ENCODE peak calls at places on chromosomes 2 and 18, in seven cellular contexts. One of them, this sample, is unnamed.
A peak's percentile ranks its signal among the peaks of the same experiment; 100 is the strongest.

GRCh38 chr18:41324934-41325333 is 630.1 kb upstream of the PIK3C3 start:
- DNase-seq in epithelial cell of esophagus: peak; percentile 90
- DNase-seq in fibroblast of lung: peak; percentile 69
- DNase-seq in upper lobe of right lung: no peak
- DNase-seq in Peyer's patch: no peak
- DNase-seq in PC-9: no peak
- DNase-seq in cardiac muscle cell: no peak
- DNase-seq in this sample: no peak

GRCh38 chr18:43442571-43442970 is 165.3 kb upstream of the SYT4 start:
- DNase-seq in fibroblast of lung: no peak
- DNase-seq in Peyer's patch: no peak
- DNase-seq in upper lobe of right lung: no peak
- DNase-seq in epithelial cell of esophagus: peak; percentile 0
- DNase-seq in PC-9: no peak
- DNase-seq in cardiac muscle cell: no peak
- DNase-seq in this sample: no peak

GRCh38 chr2:8462899-8463648 is 218.8 kb upstream of the ID2 start:
- DNase-seq in Peyer's patch: peak; percentile 43
- DNase-seq in cardiac muscle cell: no peak
- DNase-seq in PC-9: no peak
- DNase-seq in epithelial cell of esophagus: no peak
- DNase-seq in upper lobe of right lung: no peak
- DNase-seq in fibroblast of lung: no peak
- DNase-seq in this sample: no peak

GRCh38 chr2:53424902-53425301 is 342.7 kb upstream of the CHAC2 start:
- DNase-seq in upper lobe of right lung: no peak
- DNase-seq in Peyer's patch: no peak
- DNase-seq in PC-9: no peak
- DNase-seq in fibroblast of lung: no peak
- DNase-seq in cardiac muscle cell: no peak
- DNase-seq in epithelial cell of esophagus: no peak
- DNase-seq in this sample: no peak

GRCh38 chr2:109287838-109288237 is 158.8 kb downstream of the SH3RF3 start:
- DNase-seq in PC-9: no peak
- DNase-seq in upper lobe of right lung: no peak
- DNase-seq in cardiac muscle cell: no peak
- DNase-seq in fibroblast of lung: no peak
- DNase-seq in epithelial cell of esophagus: no peak
- DNase-seq in Peyer's patch: no peak
- DNase-seq in this sample: no peak

GRCh38 chr2:50443868-50444267 is 588.1 kb downstream of the NRXN1 start:
- DNase-seq in cardiac muscle cell: no peak
- DNase-seq in Peyer's patch: no peak
- DNase-seq in PC-9: no peak
- DNase-seq in fibroblast of lung: no peak
- DNase-seq in upper lobe of right lung: no peak
- DNase-seq in epithelial cell of esophagus: no peak
- DNase-seq in this sample: no peak

GRCh38 chr2:147577323-147578014 is 267.4 kb upstream of the ACVR2A start:
- DNase-seq in epithelial cell of esophagus: no peak
- DNase-seq in PC-9: no peak
- DNase-seq in cardiac muscle cell: no peak
- DNase-seq in fibroblast of lung: no peak
- DNase-seq in upper lobe of right lung: no peak
- DNase-seq in Peyer's patch: no peak
- DNase-seq in this sample: no peak

GRCh38 chr2:74206180-74206688 is 7.8 kb downstream of the MTHFD2 start:
- DNase-seq in PC-9: peak; percentile 54
- DNase-seq in cardiac muscle cell: no peak
- DNase-seq in epithelial cell of esophagus: peak; percentile 62
- DNase-seq in fibroblast of lung: peak; percentile 38
- DNase-seq in Peyer's patch: peak; percentile 74
- DNase-seq in upper lobe of right lung: no peak
- DNase-seq in this sample: no peak

GRCh38 chr2:53903011-53903410 is 43.2 kb upstream of the GPR75 start:
- DNase-seq in epithelial cell of esophagus: no peak
- DNase-seq in PC-9: no peak
- DNase-seq in Peyer's patch: no peak
- DNase-seq in fibroblast of lung: no peak
- DNase-seq in cardiac muscle cell: no peak
- DNase-seq in upper lobe of right lung: no peak
- DNase-seq in this sample: no peak

GRCh38 chr2:38444247-38444646 is 67.2 kb upstream of the ATL2 start:
- DNase-seq in fibroblast of lung: peak; percentile 80
- DNase-seq in Peyer's patch: no peak
- DNase-seq in cardiac muscle cell: no peak
- DNase-seq in PC-9: peak; percentile 77
- DNase-seq in epithelial cell of esophagus: peak; percentile 93
- DNase-seq in upper lobe of right lung: no peak
- DNase-seq in this sample: no peak

GRCh38 chr2:38448692-38449405 is 71.8 kb upstream of the ATL2 start:
- DNase-seq in cardiac muscle cell: no peak
- DNase-seq in upper lobe of right lung: no peak
- DNase-seq in epithelial cell of esophagus: peak; percentile 80
- DNase-seq in Peyer's patch: no peak
- DNase-seq in PC-9: no peak
- DNase-seq in fibroblast of lung: no peak
- DNase-seq in this sample: no peak

GRCh38 chr2:38443021-38443541 is 66.0 kb upstream of the ATL2 start:
- DNase-seq in epithelial cell of esophagus: peak; percentile 74
- DNase-seq in cardiac muscle cell: no peak
- DNase-seq in Peyer's patch: no peak
- DNase-seq in fibroblast of lung: peak; percentile 87
- DNase-seq in upper lobe of right lung: no peak
- DNase-seq in PC-9: peak; percentile 95
- DNase-seq in this sample: no peak

GRCh38 chr2:38446972-38447561 is 70.0 kb upstream of the ATL2 start:
- DNase-seq in PC-9: no peak
- DNase-seq in cardiac muscle cell: no peak
- DNase-seq in fibroblast of lung: no peak
- DNase-seq in upper lobe of right lung: no peak
- DNase-seq in Peyer's patch: no peak
- DNase-seq in epithelial cell of esophagus: peak; percentile 95
- DNase-seq in this sample: no peak

DNA sequence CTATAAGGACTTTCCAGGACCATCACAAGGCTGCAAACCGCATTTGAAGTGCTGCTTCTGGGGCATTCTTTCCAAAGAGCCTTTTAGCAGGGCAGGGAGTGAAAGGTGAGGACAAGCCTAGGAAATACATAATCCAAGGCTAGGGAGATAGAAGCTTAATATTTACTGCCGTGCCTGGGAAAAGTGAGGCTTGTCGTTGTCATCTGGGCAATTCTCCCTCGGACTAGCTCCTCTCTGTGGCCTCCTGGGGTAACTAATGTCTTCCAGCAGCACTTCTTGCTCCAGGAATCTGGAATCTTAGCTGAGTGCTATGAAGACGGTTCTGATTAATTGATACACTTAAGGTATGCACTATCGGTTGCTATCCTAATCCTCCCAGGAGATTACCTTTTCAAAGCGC is 69.3 kb upstream of the ATL2 start:
- DNase-seq in cardiac muscle cell: no peak
- DNase-seq in PC-9: no peak
- DNase-seq in upper lobe of right lung: no peak
- DNase-seq in fibroblast of lung: no peak
- DNase-seq in Peyer's patch: no peak
- DNase-seq in epithelial cell of esophagus: no peak
- DNase-seq in this sample: no peak
- H3K4me3 ChIP-seq in cardiac muscle cell: no peak overlapping the region
- H3K4me3 ChIP-seq in PC-9: no peak overlapping the region
- H3K4me3 ChIP-seq in upper lobe of right lung: no peak overlapping the region
- H3K4me3 ChIP-seq in fibroblast of lung: no peak overlapping the region
- H3K4me3 ChIP-seq in Peyer's patch: no peak overlapping the region
- H3K4me3 ChIP-seq in epithelial cell of esophagus: peak overlapping the region; percentile 52
- H3K4me3 ChIP-seq in this sample: no peak overlapping the region

DNA sequence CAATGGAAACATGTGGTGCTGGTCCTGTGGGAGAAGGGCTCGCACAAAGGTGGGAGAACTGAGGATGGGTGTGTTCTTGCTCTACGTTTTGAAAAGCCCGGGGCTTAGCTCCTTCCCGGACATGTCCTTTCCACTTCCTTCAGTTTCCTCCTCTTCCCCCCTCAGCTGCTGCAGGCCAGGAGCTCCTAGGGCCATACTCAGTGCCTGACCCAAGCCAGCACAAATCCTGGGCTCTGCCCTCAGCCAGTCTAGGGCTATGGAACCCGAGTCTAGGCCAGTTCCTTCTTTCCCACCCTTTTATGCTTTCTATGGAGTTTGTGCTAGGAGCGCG is 1.4 kb upstream of the SIX2 start:
- DNase-seq in cardiac muscle cell: no peak
- DNase-seq in Peyer's patch: no peak
- DNase-seq in epithelial cell of esophagus: no peak
- DNase-seq in fibroblast of lung: no peak
- DNase-seq in PC-9: no peak
- DNase-seq in upper lobe of right lung: no peak
- DNase-seq in this sample: no peak
- H3K4me3 ChIP-seq in cardiac muscle cell: peak overlapping the region; percentile 26
- H3K4me3 ChIP-seq in Peyer's patch: no peak overlapping the region
- H3K4me3 ChIP-seq in epithelial cell of esophagus: peak overlapping the region; percentile 63
- H3K4me3 ChIP-seq in fibroblast of lung: peak overlapping the region; percentile 57
- H3K4me3 ChIP-seq in PC-9: peak overlapping the region; percentile 69
- H3K4me3 ChIP-seq in upper lobe of right lung: peak overlapping the region; percentile 46
- H3K4me3 ChIP-seq in this sample: peak overlapping the region; percentile 38

GRCh38 chr2:217993817-217994459 is 8.9 kb downstream of the TNS1 start:
- DNase-seq in fibroblast of lung: peak; percentile 39
- DNase-seq in epithelial cell of esophagus: no peak
- DNase-seq in Peyer's patch: peak; percentile 73
- DNase-seq in PC-9: no peak
- DNase-seq in upper lobe of right lung: peak; percentile 83
- DNase-seq in cardiac muscle cell: peak; percentile 78
- DNase-seq in this sample: no peak

GRCh38 chr2:217996345-217996744 is 6.5 kb downstream of the TNS1 start:
- DNase-seq in epithelial cell of esophagus: peak; percentile 65
- DNase-seq in fibroblast of lung: peak; percentile 80
- DNase-seq in cardiac muscle cell: no peak
- DNase-seq in Peyer's patch: no peak
- DNase-seq in PC-9: no peak
- DNase-seq in upper lobe of right lung: no peak
- DNase-seq in this sample: no peak

GRCh38 chr2:217997510-217997909 is 5.3 kb downstream of the TNS1 start:
- DNase-seq in fibroblast of lung: no peak
- DNase-seq in PC-9: no peak
- DNase-seq in upper lobe of right lung: no peak
- DNase-seq in cardiac muscle cell: no peak
- DNase-seq in epithelial cell of esophagus: no peak
- DNase-seq in Peyer's patch: no peak
- DNase-seq in this sample: no peak

GRCh38 chr2:217994776-217995274 is 8.0 kb downstream of the TNS1 start:
- DNase-seq in upper lobe of right lung: no peak
- DNase-seq in PC-9: no peak
- DNase-seq in cardiac muscle cell: no peak
- DNase-seq in fibroblast of lung: peak; percentile 91
- DNase-seq in Peyer's patch: no peak
- DNase-seq in epithelial cell of esophagus: peak; percentile 68
- DNase-seq in this sample: no peak

DNA sequence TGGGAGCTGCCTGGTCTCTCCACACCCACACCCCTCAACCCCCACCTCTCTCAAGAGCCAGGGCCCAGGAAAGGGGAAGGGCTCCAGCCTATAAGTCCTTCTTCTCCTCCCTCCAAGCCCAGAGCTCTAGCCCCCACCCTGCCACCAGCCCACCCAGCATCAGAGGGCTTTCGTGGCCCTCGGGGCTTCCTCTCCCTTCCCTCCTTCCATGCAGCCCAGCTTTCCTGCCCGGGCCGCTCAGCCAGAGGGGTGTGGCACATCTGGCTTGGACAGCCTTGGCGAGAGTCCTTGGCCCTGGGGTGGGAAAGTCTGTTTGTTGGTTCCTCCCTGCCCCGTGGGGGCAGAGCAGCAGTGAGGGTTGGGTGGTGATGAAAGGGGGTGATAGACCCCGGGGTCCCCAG is 7.1 kb downstream of the TNS1 start:
- DNase-seq in cardiac muscle cell: no peak
- DNase-seq in Peyer's patch: no peak
- DNase-seq in epithelial cell of esophagus: no peak
- DNase-seq in PC-9: no peak
- DNase-seq in upper lobe of right lung: no peak
- DNase-seq in fibroblast of lung: no peak
- DNase-seq in this sample: no peak
- H3K4me3 ChIP-seq in cardiac muscle cell: no peak overlapping the region
- H3K4me3 ChIP-seq in Peyer's patch: no peak overlapping the region
- H3K4me3 ChIP-seq in epithelial cell of esophagus: no peak overlapping the region
- H3K4me3 ChIP-seq in PC-9: no peak overlapping the region
- H3K4me3 ChIP-seq in upper lobe of right lung: no peak overlapping the region
- H3K4me3 ChIP-seq in fibroblast of lung: peak overlapping the region; percentile 38
- H3K4me3 ChIP-seq in this sample: peak overlapping the region; percentile 16

GRCh38 chr2:232416521-232417470 is 10.2 kb downstream of the ALPG start:
- DNase-seq in upper lobe of right lung: peak; percentile 58
- DNase-seq in cardiac muscle cell: no peak
- DNase-seq in fibroblast of lung: no peak
- DNase-seq in Peyer's patch: no peak
- DNase-seq in PC-9: no peak
- DNase-seq in epithelial cell of esophagus: no peak
- DNase-seq in this sample: no peak
- H3K4me3 ChIP-seq in upper lobe of right lung: no peak overlapping the region
- H3K4me3 ChIP-seq in cardiac muscle cell: no peak overlapping the region
- H3K4me3 ChIP-seq in fibroblast of lung: no peak overlapping the region
- H3K4me3 ChIP-seq in Peyer's patch: no peak overlapping the region
- H3K4me3 ChIP-seq in PC-9: no peak overlapping the region
- H3K4me3 ChIP-seq in epithelial cell of esophagus: no peak overlapping the region
- H3K4me3 ChIP-seq in this sample: no peak overlapping the region

GRCh38 chr2:153479527-153479926 is 965 bp upstream of the RPRM start:
- DNase-seq in cardiac muscle cell: no peak
- DNase-seq in Peyer's patch: no peak
- DNase-seq in epithelial cell of esophagus: no peak
- DNase-seq in upper lobe of right lung: no peak
- DNase-seq in PC-9: no peak
- DNase-seq in fibroblast of lung: peak; percentile 2
- DNase-seq in this sample: no peak

GRCh38 chr2:153477641-153478288 is 797 bp downstream of the RPRM start:
- DNase-seq in fibroblast of lung: no peak
- DNase-seq in Peyer's patch: no peak
- DNase-seq in cardiac muscle cell: peak; percentile 18
- DNase-seq in upper lobe of right lung: no peak
- DNase-seq in epithelial cell of esophagus: no peak
- DNase-seq in PC-9: no peak
- DNase-seq in this sample: no peak

GRCh38 chr2:153476491-153477095 is 2.0 kb downstream of the RPRM start:
- DNase-seq in Peyer's patch: no peak
- DNase-seq in fibroblast of lung: no peak
- DNase-seq in epithelial cell of esophagus: no peak
- DNase-seq in upper lobe of right lung: no peak
- DNase-seq in cardiac muscle cell: peak; percentile 29
- DNase-seq in PC-9: no peak
- DNase-seq in this sample: no peak

GRCh38 chr2:153478289-153479261 is at the start of gene RPRM:
- DNase-seq in cardiac muscle cell: peak; percentile 87
- DNase-seq in upper lobe of right lung: peak; percentile 90
- DNase-seq in epithelial cell of esophagus: peak; percentile 62
- DNase-seq in Peyer's patch: peak; percentile 63
- DNase-seq in fibroblast of lung: peak; percentile 54
- DNase-seq in PC-9: no peak
- DNase-seq in this sample: no peak

DNA sequence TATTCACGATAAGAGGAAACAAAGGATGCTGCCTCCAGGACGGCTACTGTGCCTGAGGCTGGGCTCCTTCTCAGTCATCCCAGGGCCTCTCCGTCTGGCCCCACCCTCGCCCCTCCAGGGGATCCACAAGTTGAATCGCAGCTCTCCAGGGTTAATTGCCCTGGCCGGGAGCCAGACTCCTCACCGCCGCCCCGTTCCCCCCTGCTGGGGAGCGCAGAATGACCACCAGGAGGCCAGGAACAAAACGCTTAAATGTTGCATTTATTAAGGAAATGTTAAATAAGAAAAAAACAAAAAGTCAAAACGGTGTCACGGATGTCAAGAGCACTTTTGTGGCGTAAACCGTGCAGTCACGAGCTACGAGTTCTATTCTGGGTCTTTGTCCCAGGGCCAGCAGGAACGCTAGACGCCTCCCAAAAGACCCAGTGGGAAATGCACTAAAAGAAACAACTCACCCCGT is 1.4 kb downstream of the RPRM start:
- DNase-seq in epithelial cell of esophagus: no peak
- DNase-seq in PC-9: no peak
- DNase-seq in Peyer's patch: no peak
- DNase-seq in upper lobe of right lung: no peak
- DNase-seq in fibroblast of lung: no peak
- DNase-seq in cardiac muscle cell: peak; percentile 32
- DNase-seq in this sample: no peak
- H3K4me3 ChIP-seq in epithelial cell of esophagus: no peak overlapping the region
- H3K4me3 ChIP-seq in PC-9: no peak overlapping the region
- H3K4me3 ChIP-seq in Peyer's patch: no peak overlapping the region
- H3K4me3 ChIP-seq in upper lobe of right lung: peak overlapping the region; percentile 56
- H3K4me3 ChIP-seq in fibroblast of lung: no peak overlapping the region
- H3K4me3 ChIP-seq in cardiac muscle cell: peak overlapping the region; percentile 34
- H3K4me3 ChIP-seq in this sample: no peak overlapping the region

This sample was measured in HFF-Myc.